ENCODE peak calls at places on chromosomes 13 and 19, in four cellular contexts. B, L, T and M are unnamed samples.

GRCh38 chr19:50906217-50906616 is 5.0 kb downstream of the KLK4 start:
- DNase-seq in B (no peak), L (peak; percentile 68), T (no peak), M (peak; percentile 49)

GRCh38 chr13:40986328-40986856 is 32.7 kb downstream of the ELF1 start:
- DNase-seq in B (no peak), L (no peak), T (no peak), M (no peak)

GRCh38 chr13:87669379-87669978 is 1.7 kb upstream of the SLITRK5 start:
- DNase-seq in B (no peak), L (peak; percentile 40), T (no peak), M (peak; percentile 42)

GRCh38 chr13:32969516-32969941 is 46.7 kb upstream of the KL start:
- DNase-seq in B (no peak), L (no peak), T (no peak), M (peak; percentile 48)

GRCh38 chr19:45001087-45001739 is at the start of gene RELB:
- DNase-seq in B (peak; percentile 98), L (peak; percentile 96), T (peak; percentile 97), M (peak; percentile 98)

GRCh38 chr13:22757530-22758120 is 423.2 kb upstream of the SGCG start:
- DNase-seq in B (no peak), L (no peak), T (no peak), M (no peak)

GRCh38 chr13:78655007-78655406 is 3.9 kb downstream of the OBI1 start:
- DNase-seq in B (no peak), L (no peak), T (no peak), M (no peak)

GRCh38 chr13:80463673-80464352 is 122.9 kb upstream of the SPRY2 start:
- DNase-seq in B (no peak), L (no peak), T (no peak), M (no peak)

GRCh38 chr19:43809762-43810696 is 7.8 kb upstream of the LYPD5 start:
- DNase-seq in B (no peak), L (no peak), T (no peak), M (peak; percentile 62)

GRCh38 chr13:113112893-113113845 is 7.6 kb downstream of the F7 start:
- DNase-seq in B (no peak), L (no peak), T (no peak), M (no peak)

GRCh38 chr19:295687-296370 is 4.6 kb upstream of the PLPP2 start:
- DNase-seq in B (no peak), L (no peak), T (no peak), M (no peak)

GRCh38 chr13:41061914-41062837 is 867 bp downstream of the WBP4 start:
- DNase-seq in B (no peak), L (no peak), T (no peak), M (peak; percentile 61)

GRCh38 chr19:16628984-16629691 is 1.1 kb upstream of the MED26 start:
- DNase-seq in B (no peak), L (peak; percentile 30), T (peak; percentile 37), M (peak; percentile 42)

GRCh38 chr13:99136427-99136954 is 64.2 kb upstream of the UBAC2 start:
- DNase-seq in B (no peak), L (no peak), T (no peak), M (no peak)

GRCh38 chr19:38663156-38663651 is 15.8 kb downstream of the ACTN4 start:
- DNase-seq in B (no peak), L (no peak), T (no peak), M (no peak)

GRCh38 chr19:1386945-1387683 is 3.4 kb downstream of the NDUFS7 start:
- DNase-seq in B (no peak), L (no peak), T (no peak), M (no peak)

GRCh38 chr13:28239374-28239773 is 101.0 kb downstream of the PAN3 start:
- DNase-seq in B (no peak), L (no peak), T (no peak), M (no peak)

GRCh38 chr13:114143806-114144605 is 11.6 kb upstream of the RASA3 start:
- DNase-seq in B (peak; percentile 78), L (peak; percentile 49), T (no peak), M (peak; percentile 72)
- TF ChIP-seq CTCF in B (peak; percentile 68), L (peak; percentile 44), T (no peak), M (peak; percentile 32)

DNA sequence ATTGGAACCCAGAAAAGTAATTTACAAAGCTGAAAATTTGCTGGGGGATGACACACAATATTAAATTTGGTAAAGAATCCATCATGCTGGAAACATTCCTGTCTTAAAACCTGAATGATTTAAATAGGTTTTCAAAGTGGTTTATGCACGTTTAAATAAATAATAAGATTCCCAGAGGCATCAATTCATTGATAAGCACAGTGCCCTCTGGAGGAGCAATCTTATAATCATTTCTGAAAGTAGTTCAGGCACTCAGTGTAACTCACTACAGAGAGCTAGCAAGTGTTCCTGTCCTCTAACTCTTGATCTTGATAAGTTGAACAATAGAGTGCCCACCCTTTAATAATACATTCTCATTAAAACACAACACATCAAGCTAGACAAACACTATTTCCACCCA is 43.5 kb upstream of the SHISA2 start:
- DNase-seq in B (no peak), L (no peak), T (no peak), M (no peak)
- TF ChIP-seq CTCF in B (no peak), L (peak; percentile 1), T (no peak), M (no peak)

DNA sequence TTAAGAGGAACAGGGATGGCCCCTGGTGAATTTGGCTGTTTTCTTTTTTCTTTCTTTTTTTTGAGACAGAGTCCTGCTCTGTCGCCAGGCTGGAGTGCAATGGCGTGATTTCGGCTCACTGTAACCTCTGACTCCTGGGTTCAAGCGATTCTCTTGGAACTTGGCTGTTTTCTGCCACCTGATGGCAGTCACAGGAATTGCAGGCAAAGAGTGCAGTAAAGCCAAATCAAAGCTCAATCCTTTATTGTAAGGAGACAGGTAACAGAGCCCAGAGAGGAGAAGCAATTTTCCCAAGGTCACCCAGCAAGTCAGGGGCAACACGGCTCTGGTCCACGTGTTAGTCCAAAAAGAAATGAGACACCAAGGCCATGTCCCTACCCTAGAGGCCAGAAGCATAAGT is 6.2 kb downstream of the TINCR start:
- DNase-seq in B (no peak), L (no peak), T (no peak), M (no peak)
- TF ChIP-seq CTCF in B (peak; percentile 12), L (peak; percentile 70), T (no peak), M (no peak)

GRCh38 chr19:35479278-35479677 is 11.0 kb downstream of the KRTDAP start:
- DNase-seq in B (no peak), L (peak; percentile 59), T (no peak), M (no peak)

GRCh38 chr19:35474104-35474503 is 16.2 kb downstream of the KRTDAP start:
- DNase-seq in B (no peak), L (no peak), T (no peak), M (no peak)

GRCh38 chr19:35478794-35479193 is 11.5 kb downstream of the KRTDAP start:
- DNase-seq in B (no peak), L (peak; percentile 37), T (no peak), M (no peak)

GRCh38 chr19:35471946-35472345 is 18.3 kb downstream of the KRTDAP start:
- DNase-seq in B (no peak), L (no peak), T (no peak), M (no peak)

GRCh38 chr19:35476149-35476548 is 14.1 kb downstream of the KRTDAP start:
- DNase-seq in B (no peak), L (no peak), T (no peak), M (no peak)
- TF ChIP-seq CTCF in B (no peak), L (peak; percentile 36), T (no peak), M (no peak)

GRCh38 chr19:19315444-19315843 is 4.9 kb downstream of the SUGP1 start:
- DNase-seq in B (no peak), L (no peak), T (no peak), M (no peak)
- TF ChIP-seq CTCF in B (no peak), L (no peak), T (no peak), M (no peak)

GRCh38 chr13:30818323-30818960 is 83.1 kb downstream of the ALOX5AP start:
- DNase-seq in B (no peak), L (no peak), T (no peak), M (no peak)
- TF ChIP-seq CTCF in B (no peak), L (no peak), T (no peak), M (no peak)

GRCh38 chr19:48415869-48416268 is 22.4 kb downstream of the GRIN2D start:
- DNase-seq in B (no peak), L (no peak), T (no peak), M (no peak)

GRCh38 chr19:48421548-48421947 is 24.2 kb upstream of the GRWD1 start:
- DNase-seq in B (no peak), L (no peak), T (no peak), M (no peak)

GRCh38 chr19:48419158-48419920 is 25.9 kb downstream of the GRIN2D start:
- DNase-seq in B (peak; percentile 76), L (peak; percentile 82), T (peak; percentile 43), M (peak; percentile 83)

GRCh38 chr19:48417436-48417835 is 24.0 kb downstream of the GRIN2D start:
- DNase-seq in B (no peak), L (no peak), T (no peak), M (no peak)

GRCh38 chr19:48418317-48419064 is 25.0 kb downstream of the GRIN2D start:
- DNase-seq in B (no peak), L (no peak), T (no peak), M (peak; percentile 7)
- TF ChIP-seq CTCF in B (no peak), L (no peak), T (no peak), M (no peak)

DNA sequence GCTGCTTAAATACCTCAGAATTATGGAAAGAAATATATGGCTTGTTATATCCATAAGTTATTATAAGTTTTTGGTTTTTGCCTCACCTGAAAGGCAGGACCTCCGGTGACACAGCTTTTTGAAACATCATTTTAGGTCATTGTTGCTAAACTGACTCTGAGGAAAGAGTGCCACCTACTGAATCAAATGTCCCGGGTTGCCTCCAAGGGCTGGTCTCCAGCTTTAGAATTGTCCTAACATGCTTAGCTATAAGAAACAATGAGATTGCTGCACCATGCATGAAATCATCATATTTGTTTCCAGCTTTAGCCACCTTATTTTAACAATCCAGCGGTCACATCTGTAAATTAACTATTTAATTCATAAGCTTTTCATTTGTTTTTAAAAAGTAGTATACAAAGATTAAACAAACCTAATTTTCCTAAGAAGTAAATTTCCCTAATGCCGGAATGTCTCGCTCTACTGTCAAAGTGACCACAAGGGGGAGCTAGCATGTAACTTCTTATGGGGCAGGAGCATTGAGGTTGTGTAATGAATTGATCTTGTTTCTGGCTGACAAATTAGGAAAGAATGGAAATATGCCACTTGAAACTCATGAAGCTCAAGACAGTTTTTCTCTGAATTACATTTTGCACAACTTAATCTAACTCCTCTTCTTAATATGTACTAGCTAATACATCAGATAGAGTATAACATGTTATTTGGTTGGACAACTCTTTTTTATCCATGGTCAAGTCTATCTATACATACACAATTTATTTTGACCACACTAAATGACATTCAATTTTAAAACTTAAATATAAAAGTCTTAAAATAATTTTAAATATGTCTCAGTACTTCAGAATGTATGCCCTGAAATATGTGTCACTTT is 6.7 kb upstream of the PCDH17 start:
- DNase-seq in B (no peak), L (peak; percentile 73), T (no peak), M (peak; percentile 34)
- TF ChIP-seq CTCF in B (peak; percentile 71), L (peak; percentile 82), T (peak; percentile 89), M (peak; percentile 69)